ENCODE peak calls at places on chromosome 4, in five cellular contexts. H, U, D, L and T are unnamed samples.

GRCh38 chr4:129532573-129532972 is 436.6 kb downstream of the C4orf33 start:
- DNase-seq in H (no peak), L (no peak), U (no peak), D (no peak), T (no peak)

GRCh38 chr4:158314756-158315487 is 104.6 kb downstream of the TMEM144 start:
- DNase-seq in L (no peak), D (no peak), H (no peak), U (no peak), T (no peak)

GRCh38 chr4:84529169-84529751 is 30.2 kb upstream of the NKX6-1 start:
- DNase-seq in L (no peak), U (peak; percentile 6), D (no peak), H (no peak), T (no peak)

GRCh38 chr4:1377606-1378261 is 28.5 kb downstream of the NKX1-1 start:
- DNase-seq in H (no peak), L (no peak), D (no peak), U (no peak), T (no peak)

GRCh38 chr4:146407257-146407656 is 114.5 kb downstream of the SLC10A7 start:
- DNase-seq in U (no peak), D (no peak), L (no peak), H (no peak), T (no peak)

GRCh38 chr4:107760281-107760947 is 40.4 kb upstream of the PAPSS1 start:
- DNase-seq in L (no peak), U (no peak), H (no peak), D (no peak), T (peak; percentile 7)

GRCh38 chr4:7299051-7299907 is 106.9 kb downstream of the SORCS2 start:
- DNase-seq in L (no peak), H (no peak), D (no peak), U (no peak), T (no peak)

GRCh38 chr4:182453830-182454229 is 210.6 kb downstream of the TENM3 start:
- DNase-seq in D (no peak), U (no peak), H (no peak), L (no peak), T (peak; percentile 87)

GRCh38 chr4:126733301-126733700 is 899.5 kb upstream of the INTU start:
- DNase-seq in D (no peak), U (no peak), H (no peak), L (no peak), T (no peak)

GRCh38 chr4:146637853-146638800 is 566 bp upstream of the POU4F2 start:
- DNase-seq in L (no peak), H (no peak), D (no peak), U (peak; percentile 49), T (peak; percentile 14)

GRCh38 chr4:48937033-48937432 is 30.5 kb upstream of the OCIAD2 start:
- DNase-seq in L (no peak), U (no peak), H (no peak), D (no peak), T (no peak)

GRCh38 chr4:139841464-139842195 is 176.0 kb downstream of the MGST2 start:
- DNase-seq in U (peak; percentile 57), L (no peak), H (no peak), D (no peak), T (peak; percentile 98)

GRCh38 chr4:129131343-129131742 is 35.4 kb downstream of the C4orf33 start:
- DNase-seq in L (no peak), H (no peak), U (no peak), D (no peak), T (no peak)

GRCh38 chr4:141306331-141306730 is 85.6 kb downstream of the ZNF330 start:
- DNase-seq in U (peak; percentile 28), D (no peak), L (no peak), H (no peak), T (peak; percentile 41)

GRCh38 chr4:177051473-177052060 is 258.1 kb upstream of the NEIL3 start:
- DNase-seq in U (no peak), L (no peak), H (no peak), D (no peak), T (peak; percentile 29)

GRCh38 chr4:47531241-47531953 is 46.3 kb downstream of the ATP10D start:
- DNase-seq in H (no peak), U (no peak), D (peak; percentile 20), L (no peak), T (no peak)

GRCh38 chr4:88008133-88008621 is 742 bp downstream of the PKD2 start:
- DNase-seq in H (peak; percentile 61), U (peak; percentile 22), D (no peak), L (peak; percentile 73), T (peak; percentile 36)

GRCh38 chr4:6331018-6331417 is 61.4 kb downstream of the WFS1 start:
- DNase-seq in U (peak; percentile 2), L (peak; percentile 64), H (no peak), D (no peak), T (no peak)

GRCh38 chr4:144174401-144175067 is 34.0 kb upstream of the GYPA start:
- DNase-seq in H (peak; percentile 2), U (peak; percentile 35), D (no peak), L (no peak), T (peak; percentile 18)

GRCh38 chr4:24055623-24056022 is 165.8 kb upstream of the PPARGC1A start:
- DNase-seq in U (no peak), L (no peak), H (no peak), D (no peak), T (no peak)

GRCh38 chr4:105598787-105599186 is 46.4 kb downstream of the ARHGEF38 start:
- DNase-seq in D (no peak), L (no peak), H (no peak), U (no peak), T (no peak)

GRCh38 chr4:28010543-28011235 is 1150.0 kb downstream of the STIM2 start:
- DNase-seq in H (no peak), D (no peak), L (no peak), U (no peak), T (no peak)

GRCh38 chr4:57147335-57148060 is 37.3 kb upstream of the IGFBP7 start:
- DNase-seq in H (no peak), D (no peak), U (no peak), L (peak; percentile 40), T (no peak)

GRCh38 chr4:16583764-16584163 is 314.7 kb downstream of the LDB2 start:
- DNase-seq in U (no peak), D (no peak), H (no peak), L (no peak), T (no peak)

GRCh38 chr4:32884198-32884597 is 2164.0 kb downstream of the PCDH7 start:
- DNase-seq in H (no peak), D (no peak), U (no peak), L (no peak), T (no peak)

GRCh38 chr4:183905081-183905592 is at the start of gene STOX2:
- DNase-seq in H (peak; percentile 75), L (peak; percentile 89), D (no peak), U (peak; percentile 78), T (peak; percentile 0)

GRCh38 chr4:4866833-4867744 is 7.6 kb downstream of the MSX1 start:
- DNase-seq in U (no peak), H (peak; percentile 32), D (no peak), L (no peak), T (no peak)

GRCh38 chr4:184329235-184330007 is 111.7 kb upstream of the ENPP6 start:
- DNase-seq in H (no peak), D (no peak), U (no peak), L (peak; percentile 56), T (no peak)